ENCODE peak calls at places on chromosomes 13 and 19, in five cellular contexts. X is IMR-90, C is neuronal stem cell, Q is H9, D is H1. P is an unnamed sample. For H3K9me3, the result is how much of the 10 kb centered on the place peaks cover.

GRCh38 chr19:40671404-40671803 is 19.0 kb downstream of the NUMBL start:
- DNase-seq in C (no peak), D (no peak), Q (no peak), X (no peak), P (no peak)

GRCh38 chr13:112959206-112959605 is 9.8 kb upstream of the MCF2L start:
- DNase-seq in X (no peak), Q (no peak), C (no peak), D (no peak), P (no peak)

GRCh38 chr19:15048885-15049541 is at the start of gene CASP14:
- DNase-seq in C (no peak), D (no peak), X (no peak), Q (no peak), P (no peak)

GRCh38 chr19:45125975-45126493 is 33.1 kb downstream of the PPP1R37 start:
- DNase-seq in C (peak), D (peak), Q (peak), X (peak), P (peak)

GRCh38 chr19:19599190-19599535 is 19.3 kb downstream of the PBX4 start:
- DNase-seq in X (no peak), C (no peak), D (no peak), Q (no peak), P (no peak)

GRCh38 chr19:28744943-28745342 is 468.0 kb downstream of the UQCRFS1 start:
- DNase-seq in Q (no peak), D (no peak), X (no peak), C (no peak), P (no peak)

GRCh38 chr13:51728275-51728673 is 75.7 kb downstream of the DHRS12 start:
- DNase-seq in C (no peak), D (no peak), Q (no peak), X (no peak), P (no peak)

GRCh38 chr13:112168771-112169170 is 101.8 kb downstream of the SOX1 start:
- DNase-seq in C (no peak), X (no peak), Q (no peak), D (no peak), P (no peak)

GRCh38 chr13:76856141-76856571 is 30.0 kb downstream of the KCTD12 start:
- DNase-seq in Q (no peak), C (no peak), D (no peak), X (peak), P (peak)

GRCh38 chr13:21528616-21529015 is 69.5 kb upstream of the ZDHHC20 start:
- DNase-seq in Q (no peak), D (no peak), X (peak), C (no peak), P (peak)

GRCh38 chr19:13092608-13093260 is 9.9 kb downstream of the LYL1 start:
- DNase-seq in Q (no peak), D (no peak), X (peak), C (no peak), P (no peak)

GRCh38 chr19:53612762-53613526 is 18.9 kb upstream of the DPRX start:
- DNase-seq in X (no peak), D (peak), C (no peak), Q (peak), P (no peak)

GRCh38 chr13:113935081-113935511 is 38.8 kb downstream of the C13orf46 start:
- DNase-seq in Q (peak), C (no peak), X (no peak), D (peak), P (no peak)

GRCh38 chr19:18939922-18940775 is 868 bp downstream of the HOMER3 start:
- DNase-seq in D (peak), Q (peak), X (peak), C (peak), P (peak)

GRCh38 chr13:112985803-112986408 is 16.9 kb downstream of the MCF2L start:
- DNase-seq in D (no peak), C (no peak), Q (no peak), X (no peak), P (no peak)

GRCh38 chr19:9528757-9529336 is 9.6 kb downstream of the ZNF426 start:
- DNase-seq in Q (no peak), X (peak), D (no peak), C (no peak), P (peak)

GRCh38 chr13:69704311-69704710 is 403.3 kb upstream of the ATXN8OS start:
- DNase-seq in C (no peak), X (no peak), Q (no peak), D (no peak), P (peak)

GRCh38 chr13:110231348-110232047 is 75.5 kb downstream of the COL4A1 start:
- DNase-seq in D (no peak), C (no peak), Q (no peak), X (no peak), P (no peak)

GRCh38 chr13:96684472-96684871 is 309.8 kb downstream of the OXGR1 start:
- DNase-seq in X (no peak), D (no peak), Q (no peak), C (no peak), P (no peak)

GRCh38 chr13:63117710-63118109 is 1702.1 kb upstream of the PCDH20 start:
- DNase-seq in D (no peak), Q (no peak), X (no peak), C (no peak), P (no peak)

GRCh38 chr13:101751488-101751887 is 299.0 kb downstream of the ITGBL1 start:
- DNase-seq in X (peak), D (no peak), Q (no peak), C (no peak), P (peak)

GRCh38 chr13:95745752-95746151 is 68.8 kb downstream of the DNAJC3 start:
- DNase-seq in D (no peak), X (no peak), Q (no peak), C (no peak), P (peak)

GRCh38 chr13:100650321-100650720 is 24.3 kb downstream of the TMTC4 start:
- DNase-seq in D (no peak), Q (no peak), C (no peak), X (no peak), P (no peak)

GRCh38 chr19:6267552-6268381 is 12.0 kb downstream of the MLLT1 start:
- DNase-seq in X (peak), D (no peak), Q (no peak), C (no peak), P (peak)

GRCh38 chr13:86510792-86511191 is 711.6 kb upstream of the SLITRK6 start:
- DNase-seq in C (no peak), X (no peak), Q (no peak), D (no peak), P (no peak)

GRCh38 chr13:46961719-46962118 is 64.9 kb upstream of the HTR2A start:
- DNase-seq in X (peak), D (no peak), C (no peak), Q (no peak), P (peak)

GRCh38 chr13:27976362-27977177 is 7.5 kb upstream of the CDX2 start:
- DNase-seq in Q (peak), C (no peak), X (no peak), D (peak), P (no peak)

GRCh38 chr19:48696353-48697010 is 711 bp downstream of the FUT2 start:
- DNase-seq in X (no peak), D (peak), C (no peak), Q (peak), P (peak)

GRCh38 chr13:82833928-82834327 is 1048.3 kb downstream of the SLITRK1 start:
- DNase-seq in X (peak), D (no peak), Q (no peak), C (no peak), P (peak)

GRCh38 chr13:72127031-72127430 is 260.0 kb upstream of the DACH1 start:
- DNase-seq in Q (no peak), D (no peak), C (no peak), X (no peak), P (no peak)

GRCh38 chr19:31985001-31985605 is 360.3 kb upstream of the ZNF507 start:
- DNase-seq in C (no peak), X (no peak), Q (no peak), D (peak), P (peak)

GRCh38 chr19:45498411-45499195 is at the start of gene PPM1N:
- DNase-seq in X (peak), C (no peak), D (peak), Q (peak), P (peak)

GRCh38 chr19:1112254-1113208 is 8.7 kb downstream of the GPX4 start:
- DNase-seq in D (no peak), X (no peak), Q (peak), C (no peak), P (no peak)

GRCh38 chr13:41613984-41614581 is 156.7 kb downstream of the RGCC start:
- DNase-seq in X (peak), C (peak), Q (no peak), D (no peak), P (peak)

GRCh38 chr19:35117017-35117570 is 1.5 kb downstream of the FXYD3 start:
- DNase-seq in C (no peak), X (no peak), D (no peak), Q (no peak), P (no peak)

GRCh38 chr13:94712812-94713555 is 639 bp upstream of the SOX21 start:
- DNase-seq in C (no peak), X (peak), Q (peak), D (peak), P (peak)

GRCh38 chr13:106528711-106529414 is 6.6 kb downstream of the EFNB2 start:
- DNase-seq in X (no peak), Q (no peak), D (no peak), C (peak), P (no peak)

GRCh38 chr13:106530907-106531520 is 4.4 kb downstream of the EFNB2 start:
- DNase-seq in Q (no peak), D (no peak), C (no peak), X (no peak), P (no peak)

GRCh38 chr13:106530209-106530906 is 5.1 kb downstream of the EFNB2 start:
- DNase-seq in Q (no peak), C (no peak), D (no peak), X (no peak), P (no peak)

GRCh38 chr13:106527806-106528205 is 7.7 kb downstream of the EFNB2 start:
- DNase-seq in X (no peak), Q (no peak), D (no peak), C (no peak), P (no peak)

GRCh38 chr13:106529415-106530208 is 5.8 kb downstream of the EFNB2 start:
- DNase-seq in D (no peak), C (no peak), X (no peak), Q (no peak), P (no peak)
- H3K18ac ChIP-seq in D (no peak), C (no peak), X (no peak), Q (no peak), P (peak)

DNA sequence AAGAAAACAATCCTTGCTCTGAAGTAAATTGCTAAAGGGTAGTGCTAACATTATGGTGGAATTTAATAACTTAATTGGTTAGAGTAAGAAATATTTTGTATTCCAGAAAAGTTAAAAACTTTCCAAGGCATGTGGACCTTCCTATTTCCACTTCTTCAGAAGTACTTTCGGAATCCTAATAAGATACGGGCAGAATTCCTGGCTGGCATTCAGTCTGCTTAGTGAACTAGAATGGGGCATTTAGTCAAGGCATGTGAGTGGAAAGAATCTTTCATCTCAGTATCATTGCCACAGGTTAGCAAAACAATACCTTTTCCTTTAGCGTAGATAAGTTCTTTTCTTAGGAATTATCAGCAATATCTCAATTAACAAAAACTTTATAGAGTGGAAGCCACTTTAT is 85.1 kb downstream of the TNFRSF19 start:
- DNase-seq in Q (no peak), C (no peak), D (no peak), X (no peak), P (no peak)
- H3K9me3 ChIP-seq in Q (under half), C (under half), D (under half), X (under half), P (under half)

GRCh38 chr13:109192306-109192705 is 562.9 kb downstream of the MYO16 start:
- DNase-seq in D (no peak), X (no peak), C (no peak), Q (no peak), P (no peak)

GRCh38 chr13:109199280-109199679 is 569.9 kb downstream of the MYO16 start:
- DNase-seq in X (no peak), Q (no peak), C (no peak), D (no peak), P (peak)

GRCh38 chr13:109200556-109200955 is 571.1 kb downstream of the MYO16 start:
- DNase-seq in C (no peak), Q (no peak), X (peak), D (no peak), P (peak)

GRCh38 chr13:109198585-109198984 is 569.2 kb downstream of the MYO16 start:
- DNase-seq in Q (no peak), X (peak), C (no peak), D (no peak), P (peak)

DNA sequence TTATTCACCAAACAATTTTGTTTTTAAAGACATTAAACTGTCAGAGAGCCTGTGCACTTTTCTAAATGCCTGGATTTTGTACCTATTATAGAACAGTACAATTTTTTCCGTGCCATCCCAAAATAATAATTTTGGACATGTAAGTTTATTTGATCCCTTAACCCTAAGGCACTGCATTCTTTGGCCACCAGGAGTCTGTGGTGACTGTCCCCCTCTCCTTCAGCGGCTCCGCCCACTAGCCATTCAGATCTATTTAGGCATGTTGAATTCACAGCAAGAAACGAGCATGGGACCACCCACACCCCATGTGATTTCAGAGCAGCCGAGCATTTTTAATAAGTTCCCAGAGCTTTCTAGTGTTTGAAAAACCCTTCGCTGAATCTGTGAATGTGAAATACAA is 567.5 kb downstream of the MYO16 start:
- DNase-seq in C (peak), D (peak), X (no peak), Q (peak), P (no peak)
- H2BK15ac ChIP-seq in C (no peak), D (no peak), X (no peak), Q (no peak), P (no peak)

DNA sequence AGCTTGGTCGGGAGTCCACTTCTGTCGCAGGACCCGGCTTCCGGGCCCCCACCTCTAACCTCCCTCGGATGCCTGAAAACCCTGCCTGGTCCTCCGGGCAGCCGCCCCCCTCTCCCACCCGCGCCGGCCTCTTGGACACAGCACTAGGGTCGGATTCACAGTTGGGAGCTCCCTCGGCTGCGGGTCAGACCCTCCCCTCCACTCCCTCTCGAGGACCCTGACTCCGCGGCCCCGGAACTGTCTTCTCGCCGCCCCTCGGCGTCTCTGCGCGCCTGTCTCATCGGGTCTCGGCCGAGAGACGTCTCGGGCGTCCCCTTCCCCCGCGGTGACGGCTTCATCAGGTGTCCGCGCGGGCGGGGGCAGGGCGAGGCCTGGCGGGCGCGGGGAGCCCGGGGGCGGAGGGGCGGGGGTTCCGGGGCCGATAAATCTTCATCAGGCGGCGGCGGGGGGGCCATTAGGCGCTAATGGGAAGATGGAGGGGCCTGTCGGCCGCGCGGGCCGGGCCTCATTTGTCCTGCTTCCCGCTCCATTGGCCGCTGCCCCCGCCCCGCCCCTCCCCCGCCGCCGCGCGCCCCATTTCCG is 11.7 kb upstream of the ERFL start:
- DNase-seq in X (no peak), D (peak), C (no peak), Q (no peak), P (no peak)
- H3K18ac ChIP-seq in X (peak), D (no peak), C (peak), Q (no peak), P (peak)

GRCh38 chr19:12047868-12048267 is 4.9 kb downstream of the ZNF878 start:
- DNase-seq in Q (no peak), X (peak), C (no peak), D (no peak), P (no peak)

GRCh38 chr19:12042893-12043292 is 7.4 kb upstream of the ZNF433 start:
- DNase-seq in X (no peak), D (no peak), Q (no peak), C (no peak), P (no peak)

DNA sequence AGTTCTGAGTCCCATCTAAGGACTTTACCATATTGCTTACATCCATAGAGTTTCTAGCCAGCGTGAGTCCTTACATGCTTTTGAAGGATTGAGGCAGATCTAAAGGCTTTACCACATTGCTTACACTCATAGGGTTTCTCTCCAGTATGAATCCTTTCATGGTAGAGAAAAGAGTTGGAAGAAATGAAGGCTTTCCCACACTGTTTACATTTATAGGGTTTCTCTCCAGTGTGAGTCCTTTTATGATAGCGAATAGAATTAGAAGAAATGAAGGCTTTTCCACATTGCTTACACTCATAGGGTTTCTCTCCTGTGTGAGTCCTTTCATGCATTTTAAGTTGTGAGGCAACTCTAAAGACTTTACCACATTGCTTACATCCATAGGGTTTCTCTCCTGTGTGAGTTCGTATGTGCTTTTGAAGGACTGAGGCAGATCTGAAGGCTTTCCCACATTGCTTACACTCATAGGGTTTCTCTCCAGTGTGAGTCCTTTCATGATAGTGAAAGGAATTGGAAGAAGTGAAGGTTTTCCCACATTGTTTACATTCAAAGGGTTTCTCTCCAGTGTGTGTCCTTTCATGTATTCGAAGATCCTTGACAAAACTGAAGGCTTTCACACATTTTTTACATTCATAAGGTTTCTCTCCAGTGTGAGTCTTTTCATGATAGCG is 8.4 kb upstream of the ZNF433 start:
- DNase-seq in D (no peak), X (no peak), Q (no peak), C (no peak), P (no peak)
- H3K9me3 ChIP-seq in D (half or more), X (under half), Q (half or more), C (under half), P (half or more)

DNA sequence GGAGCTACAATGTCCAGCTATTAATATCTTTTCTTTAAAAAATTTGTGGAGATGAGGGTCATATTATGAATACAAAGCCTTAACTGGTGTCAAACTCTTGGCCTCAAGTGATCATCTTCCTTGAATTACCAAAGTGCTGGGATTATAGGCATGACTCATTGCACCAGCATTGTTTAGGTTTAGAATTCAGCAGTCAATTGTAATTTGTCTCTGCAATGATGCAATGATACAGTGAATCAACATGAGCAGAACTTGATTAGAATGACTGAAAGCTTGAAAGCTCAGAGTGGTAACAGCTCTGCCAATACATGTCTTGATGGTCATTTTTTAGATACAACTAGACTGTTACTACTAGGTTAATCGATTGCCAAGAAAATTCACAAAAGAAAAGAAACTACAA is 752.8 kb upstream of the MIR17HG start:
- DNase-seq in Q (no peak), X (peak), D (no peak), C (no peak), P (peak)
- H2BK15ac ChIP-seq in Q (no peak), X (no peak), D (no peak), C (no peak), P (no peak)

DNA sequence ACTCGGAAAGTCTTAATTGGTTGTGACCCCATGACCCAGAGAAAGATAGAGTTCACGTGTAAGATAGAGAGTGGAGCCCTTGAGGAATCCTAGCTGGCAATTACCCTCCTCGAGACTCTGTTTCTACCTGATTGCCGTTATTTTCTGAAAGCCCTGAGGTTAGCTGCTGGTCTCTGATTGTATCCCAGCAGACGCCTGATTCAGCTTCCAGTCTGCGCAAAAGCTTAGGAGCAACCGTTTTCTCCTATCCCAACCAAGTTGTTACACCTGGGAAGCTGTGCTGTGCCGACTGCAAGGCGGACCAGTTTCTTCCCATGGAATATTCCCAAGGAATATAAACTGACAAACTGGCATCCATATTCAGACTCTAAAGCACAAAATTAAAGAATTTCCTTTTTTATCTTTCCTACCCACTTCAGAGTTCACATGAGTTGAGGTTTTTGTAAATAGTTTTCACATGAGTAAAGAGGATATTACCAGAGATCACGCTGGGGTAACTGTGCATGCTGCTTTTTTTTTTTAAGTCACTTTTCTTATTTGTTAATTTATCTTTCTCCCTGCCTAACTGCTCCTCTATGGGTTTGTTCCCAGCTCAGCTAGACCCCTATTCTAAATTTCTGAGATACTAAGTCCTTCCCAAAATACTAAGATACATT is 1.5 kb upstream of the TRPC4 start:
- DNase-seq in D (peak), Q (peak), C (no peak), X (peak), P (peak)
- H3K18ac ChIP-seq in D (no peak), Q (no peak), C (no peak), X (peak), P (peak)

GRCh38 chr19:52095172-52096014 is at the start of gene ZNF841:
- DNase-seq in C (peak), X (peak), Q (peak), D (peak), P (peak)
- H3K9me3 ChIP-seq in C (under half), X (under half), Q (under half), D (under half), P (half or more)